ENCODE peak calls at places on chromosomes 11 and 22, in seven cellular contexts. One of them, this sample, is unnamed.

GRCh38 chr11:12175694-12176241 is 65.4 kb downstream of the MICAL2 start:
- DNase-seq in IMR-90: peak; percentile 97
- DNase-seq in neural progenitor cell: no peak
- DNase-seq in transverse colon: no peak
- DNase-seq in tibial artery: no peak
- DNase-seq in heart left ventricle: no peak
- DNase-seq in A549: peak; percentile 66
- DNase-seq in this sample: no peak

GRCh38 chr11:57336111-57336666 is 497 bp upstream of the SSRP1 start:
- DNase-seq in heart left ventricle: no peak
- DNase-seq in tibial artery: no peak
- DNase-seq in neural progenitor cell: no peak
- DNase-seq in A549: no peak
- DNase-seq in transverse colon: no peak
- DNase-seq in IMR-90: no peak
- DNase-seq in this sample: no peak

GRCh38 chr22:49776891-49777290 is 50.8 kb downstream of the BRD1 start:
- DNase-seq in IMR-90: no peak
- DNase-seq in neural progenitor cell: no peak
- DNase-seq in A549: no peak
- DNase-seq in transverse colon: no peak
- DNase-seq in tibial artery: no peak
- DNase-seq in heart left ventricle: no peak
- DNase-seq in this sample: no peak

GRCh38 chr11:125215951-125216350 is 51.4 kb downstream of the PKNOX2 start:
- DNase-seq in heart left ventricle: no peak
- DNase-seq in transverse colon: no peak
- DNase-seq in neural progenitor cell: no peak
- DNase-seq in IMR-90: no peak
- DNase-seq in tibial artery: no peak
- DNase-seq in A549: no peak
- DNase-seq in this sample: no peak

GRCh38 chr11:124740277-124740882 is 638 bp downstream of the NRGN start:
- DNase-seq in tibial artery: no peak
- DNase-seq in heart left ventricle: peak; percentile 56
- DNase-seq in neural progenitor cell: peak; percentile 53
- DNase-seq in A549: peak; percentile 46
- DNase-seq in IMR-90: no peak
- DNase-seq in transverse colon: no peak
- DNase-seq in this sample: no peak

GRCh38 chr11:79466411-79466810 is 25.6 kb upstream of the TENM4 start:
- DNase-seq in tibial artery: no peak
- DNase-seq in heart left ventricle: no peak
- DNase-seq in transverse colon: no peak
- DNase-seq in IMR-90: peak; percentile 81
- DNase-seq in A549: no peak
- DNase-seq in neural progenitor cell: no peak
- DNase-seq in this sample: no peak

GRCh38 chr22:17237031-17237668 is 17.9 kb upstream of the ADA2 start:
- DNase-seq in A549: no peak
- DNase-seq in transverse colon: no peak
- DNase-seq in IMR-90: no peak
- DNase-seq in heart left ventricle: no peak
- DNase-seq in tibial artery: no peak
- DNase-seq in neural progenitor cell: no peak
- DNase-seq in this sample: no peak

GRCh38 chr11:34245043-34245442 is 112.8 kb downstream of the ABTB2 start:
- DNase-seq in heart left ventricle: no peak
- DNase-seq in tibial artery: no peak
- DNase-seq in A549: no peak
- DNase-seq in transverse colon: no peak
- DNase-seq in neural progenitor cell: no peak
- DNase-seq in IMR-90: no peak
- DNase-seq in this sample: no peak

GRCh38 chr11:1515082-1516060 is 28.8 kb upstream of the MOB2 start:
- DNase-seq in neural progenitor cell: peak; percentile 87
- DNase-seq in heart left ventricle: peak; percentile 75
- DNase-seq in IMR-90: peak; percentile 47
- DNase-seq in tibial artery: peak; percentile 72
- DNase-seq in transverse colon: peak; percentile 82
- DNase-seq in A549: peak; percentile 93
- DNase-seq in this sample: peak; percentile 84

GRCh38 chr22:40524392-40525249 is 111.9 kb downstream of the MRTFA start:
- DNase-seq in heart left ventricle: no peak
- DNase-seq in transverse colon: no peak
- DNase-seq in IMR-90: peak; percentile 54
- DNase-seq in A549: no peak
- DNase-seq in tibial artery: no peak
- DNase-seq in neural progenitor cell: no peak
- DNase-seq in this sample: no peak

GRCh38 chr22:26196657-26197056 is 27.4 kb downstream of the SEZ6L start:
- DNase-seq in transverse colon: no peak
- DNase-seq in tibial artery: no peak
- DNase-seq in heart left ventricle: no peak
- DNase-seq in IMR-90: no peak
- DNase-seq in A549: no peak
- DNase-seq in neural progenitor cell: no peak
- DNase-seq in this sample: no peak

GRCh38 chr11:62233730-62234129 is 8.3 kb upstream of the SCGB1D2 start:
- DNase-seq in neural progenitor cell: no peak
- DNase-seq in A549: no peak
- DNase-seq in heart left ventricle: no peak
- DNase-seq in transverse colon: no peak
- DNase-seq in tibial artery: no peak
- DNase-seq in IMR-90: no peak
- DNase-seq in this sample: no peak

GRCh38 chr11:1749020-1749758 is 1.2 kb downstream of the IFITM10 start:
- DNase-seq in A549: no peak
- DNase-seq in neural progenitor cell: peak; percentile 65
- DNase-seq in tibial artery: peak; percentile 21
- DNase-seq in heart left ventricle: no peak
- DNase-seq in transverse colon: peak; percentile 9
- DNase-seq in IMR-90: no peak
- DNase-seq in this sample: no peak

GRCh38 chr11:394034-394857 is at the start of gene PKP3:
- DNase-seq in heart left ventricle: no peak
- DNase-seq in tibial artery: no peak
- DNase-seq in neural progenitor cell: peak; percentile 63
- DNase-seq in IMR-90: peak; percentile 60
- DNase-seq in transverse colon: peak; percentile 93
- DNase-seq in A549: peak; percentile 86
- DNase-seq in this sample: no peak

GRCh38 chr11:95912902-95913560 is 10.9 kb downstream of the MTMR2 start:
- DNase-seq in IMR-90: peak; percentile 68
- DNase-seq in neural progenitor cell: no peak
- DNase-seq in transverse colon: no peak
- DNase-seq in A549: no peak
- DNase-seq in tibial artery: no peak
- DNase-seq in heart left ventricle: no peak
- DNase-seq in this sample: no peak

GRCh38 chr11:61769169-61769920 is 16.9 kb downstream of the MYRF start:
- DNase-seq in tibial artery: no peak
- DNase-seq in IMR-90: peak; percentile 48
- DNase-seq in transverse colon: no peak
- DNase-seq in heart left ventricle: no peak
- DNase-seq in neural progenitor cell: peak; percentile 63
- DNase-seq in A549: peak; percentile 58
- DNase-seq in this sample: no peak

GRCh38 chr11:18064035-18064434 is 18.0 kb upstream of the TPH1 start:
- DNase-seq in A549: no peak
- DNase-seq in transverse colon: no peak
- DNase-seq in heart left ventricle: no peak
- DNase-seq in IMR-90: no peak
- DNase-seq in tibial artery: no peak
- DNase-seq in neural progenitor cell: no peak
- DNase-seq in this sample: no peak

GRCh38 chr11:56910785-56911184 is 77.9 kb upstream of the OR5AK2 start:
- DNase-seq in IMR-90: no peak
- DNase-seq in heart left ventricle: no peak
- DNase-seq in tibial artery: no peak
- DNase-seq in transverse colon: no peak
- DNase-seq in A549: peak; percentile 49
- DNase-seq in neural progenitor cell: no peak
- DNase-seq in this sample: no peak

GRCh38 chr22:43310311-43310710 is 32.9 kb downstream of the SCUBE1 start:
- DNase-seq in IMR-90: no peak
- DNase-seq in tibial artery: no peak
- DNase-seq in A549: no peak
- DNase-seq in heart left ventricle: no peak
- DNase-seq in transverse colon: no peak
- DNase-seq in neural progenitor cell: no peak
- DNase-seq in this sample: no peak

GRCh38 chr11:118238397-118238796 is 13.6 kb upstream of the JAML start:
- DNase-seq in transverse colon: no peak
- DNase-seq in IMR-90: no peak
- DNase-seq in A549: no peak
- DNase-seq in tibial artery: no peak
- DNase-seq in heart left ventricle: no peak
- DNase-seq in neural progenitor cell: no peak
- DNase-seq in this sample: no peak

GRCh38 chr22:21921729-21922128 is 30.9 kb downstream of the PPM1F start:
- DNase-seq in tibial artery: no peak
- DNase-seq in IMR-90: peak; percentile 20
- DNase-seq in neural progenitor cell: no peak
- DNase-seq in A549: no peak
- DNase-seq in transverse colon: no peak
- DNase-seq in heart left ventricle: no peak
- DNase-seq in this sample: no peak

GRCh38 chr11:19251577-19251976 is 10.8 kb upstream of the E2F8 start:
- DNase-seq in A549: no peak
- DNase-seq in transverse colon: no peak
- DNase-seq in heart left ventricle: no peak
- DNase-seq in IMR-90: no peak
- DNase-seq in neural progenitor cell: no peak
- DNase-seq in tibial artery: no peak
- DNase-seq in this sample: no peak

GRCh38 chr11:118901494-118902335 is 18.0 kb downstream of the CXCR5 start:
- DNase-seq in transverse colon: no peak
- DNase-seq in heart left ventricle: no peak
- DNase-seq in neural progenitor cell: no peak
- DNase-seq in A549: no peak
- DNase-seq in IMR-90: no peak
- DNase-seq in tibial artery: no peak
- DNase-seq in this sample: no peak

GRCh38 chr11:17026487-17027082 is 12.4 kb upstream of the PLEKHA7 start:
- DNase-seq in tibial artery: no peak
- DNase-seq in transverse colon: no peak
- DNase-seq in IMR-90: no peak
- DNase-seq in A549: no peak
- DNase-seq in heart left ventricle: no peak
- DNase-seq in neural progenitor cell: no peak
- DNase-seq in this sample: no peak

GRCh38 chr11:47409440-47410403 is 1.3 kb downstream of the SLC39A13 start:
- DNase-seq in transverse colon: no peak
- DNase-seq in A549: no peak
- DNase-seq in tibial artery: no peak
- DNase-seq in neural progenitor cell: peak; percentile 1
- DNase-seq in IMR-90: no peak
- DNase-seq in heart left ventricle: peak; percentile 29
- DNase-seq in this sample: no peak

GRCh38 chr11:115980336-115980735 is 476.1 kb upstream of the CADM1 start:
- DNase-seq in transverse colon: no peak
- DNase-seq in heart left ventricle: no peak
- DNase-seq in IMR-90: no peak
- DNase-seq in A549: no peak
- DNase-seq in tibial artery: no peak
- DNase-seq in neural progenitor cell: no peak
- DNase-seq in this sample: no peak

GRCh38 chr22:33274214-33274828 is 216.1 kb upstream of the SYN3 start:
- DNase-seq in A549: no peak
- DNase-seq in IMR-90: no peak
- DNase-seq in tibial artery: peak; percentile 32
- DNase-seq in heart left ventricle: no peak
- DNase-seq in transverse colon: peak; percentile 24
- DNase-seq in neural progenitor cell: peak; percentile 70
- DNase-seq in this sample: no peak

GRCh38 chr22:28710112-28710888 is 30.7 kb upstream of the TTC28 start:
- DNase-seq in neural progenitor cell: no peak
- DNase-seq in A549: no peak
- DNase-seq in transverse colon: no peak
- DNase-seq in tibial artery: no peak
- DNase-seq in heart left ventricle: no peak
- DNase-seq in IMR-90: peak; percentile 93
- DNase-seq in this sample: no peak

GRCh38 chr11:74311352-74311926 is at the start of gene P4HA3:
- DNase-seq in transverse colon: peak; percentile 66
- DNase-seq in A549: peak; percentile 77
- DNase-seq in tibial artery: peak; percentile 55
- DNase-seq in neural progenitor cell: peak; percentile 84
- DNase-seq in IMR-90: peak; percentile 28
- DNase-seq in heart left ventricle: peak; percentile 75
- DNase-seq in this sample: no peak

GRCh38 chr11:36672815-36673450 is 74.9 kb upstream of the RAG2 start:
- DNase-seq in neural progenitor cell: peak; percentile 29
- DNase-seq in transverse colon: no peak
- DNase-seq in tibial artery: no peak
- DNase-seq in heart left ventricle: no peak
- DNase-seq in A549: no peak
- DNase-seq in IMR-90: peak; percentile 58
- DNase-seq in this sample: no peak

GRCh38 chr11:9755561-9755960 is 91.7 kb downstream of the SWAP70 start:
- DNase-seq in A549: no peak
- DNase-seq in IMR-90: peak; percentile 89
- DNase-seq in tibial artery: no peak
- DNase-seq in heart left ventricle: no peak
- DNase-seq in transverse colon: no peak
- DNase-seq in neural progenitor cell: no peak
- DNase-seq in this sample: no peak
- H3K4me1 ChIP-seq in A549: peaks cover 53% of the 10 kb centered on the region
- H3K4me1 ChIP-seq in IMR-90: peaks cover 46% of the 10 kb centered on the region
- H3K4me1 ChIP-seq in tibial artery: peaks cover 56% of the 10 kb centered on the region
- H3K4me1 ChIP-seq in heart left ventricle: peaks cover 33% of the 10 kb centered on the region
- H3K4me1 ChIP-seq in transverse colon: peaks cover 34% of the 10 kb centered on the region
- H3K4me1 ChIP-seq in neural progenitor cell: peaks cover 9% of the 10 kb centered on the region
- H3K4me1 ChIP-seq in this sample: peaks cover 67% of the 10 kb centered on the region

GRCh38 chr11:10604340-10604748 is 35.9 kb upstream of the LYVE1 start:
- DNase-seq in heart left ventricle: peak; percentile 68
- DNase-seq in A549: no peak
- DNase-seq in tibial artery: peak; percentile 50
- DNase-seq in transverse colon: peak; percentile 40
- DNase-seq in neural progenitor cell: no peak
- DNase-seq in IMR-90: peak; percentile 53
- DNase-seq in this sample: no peak
- H3K4me1 ChIP-seq in heart left ventricle: no peaks in the 10 kb centered on the region
- H3K4me1 ChIP-seq in A549: no peaks in the 10 kb centered on the region
- H3K4me1 ChIP-seq in tibial artery: peaks cover 19% of the 10 kb centered on the region
- H3K4me1 ChIP-seq in transverse colon: peaks cover 34% of the 10 kb centered on the region
- H3K4me1 ChIP-seq in neural progenitor cell: peaks cover 8% of the 10 kb centered on the region
- H3K4me1 ChIP-seq in IMR-90: peaks cover 38% of the 10 kb centered on the region
- H3K4me1 ChIP-seq in this sample: peaks cover 17% of the 10 kb centered on the region

GRCh38 chr11:78354741-78355705 is 62.6 kb downstream of the GAB2 start:
- DNase-seq in neural progenitor cell: peak; percentile 59
- DNase-seq in A549: no peak
- DNase-seq in transverse colon: no peak
- DNase-seq in heart left ventricle: no peak
- DNase-seq in IMR-90: no peak
- DNase-seq in tibial artery: no peak
- DNase-seq in this sample: no peak
- H3K4me1 ChIP-seq in neural progenitor cell: peaks cover 43% of the 10 kb centered on the region
- H3K4me1 ChIP-seq in A549: no peaks in the 10 kb centered on the region
- H3K4me1 ChIP-seq in transverse colon: peaks cover 50% of the 10 kb centered on the region
- H3K4me1 ChIP-seq in heart left ventricle: no peaks in the 10 kb centered on the region
- H3K4me1 ChIP-seq in IMR-90: peaks cover 3% of the 10 kb centered on the region
- H3K4me1 ChIP-seq in tibial artery: peaks cover 40% of the 10 kb centered on the region
- H3K4me1 ChIP-seq in this sample: peaks cover 33% of the 10 kb centered on the region

GRCh38 chr11:64090811-64091516 is 55.2 kb downstream of the FLRT1 start:
- DNase-seq in IMR-90: peak; percentile 43
- DNase-seq in tibial artery: no peak
- DNase-seq in heart left ventricle: no peak
- DNase-seq in neural progenitor cell: peak; percentile 64
- DNase-seq in transverse colon: no peak
- DNase-seq in A549: peak; percentile 31
- DNase-seq in this sample: no peak
- H3K4me1 ChIP-seq in IMR-90: peaks cover 34% of the 10 kb centered on the region
- H3K4me1 ChIP-seq in tibial artery: peaks cover 5% of the 10 kb centered on the region
- H3K4me1 ChIP-seq in heart left ventricle: no peaks in the 10 kb centered on the region
- H3K4me1 ChIP-seq in neural progenitor cell: peaks cover 66% of the 10 kb centered on the region
- H3K4me1 ChIP-seq in transverse colon: peaks cover 45% of the 10 kb centered on the region
- H3K4me1 ChIP-seq in A549: peaks cover 69% of the 10 kb centered on the region
- H3K4me1 ChIP-seq in this sample: peaks cover 25% of the 10 kb centered on the region